ENCODE peak calls at places on chromosome 16, in six cellular contexts. K, X, H, P, I and A are unnamed samples.

GRCh38 chr16:27084296-27085065 is 17.8 kb downstream of the C16orf82 start:
- DNase-seq in I (no peak), H (no peak), P (no peak), X (no peak), K (no peak), A (no peak)

GRCh38 chr16:57926041-57926440 is 44.9 kb downstream of the CNGB1 start:
- DNase-seq in H (no peak), K (no peak), P (no peak), X (no peak), I (no peak), A (no peak)

GRCh38 chr16:30997887-30998711 is 12.3 kb downstream of the STX1B start:
- DNase-seq in K (no peak), X (no peak), I (no peak), H (no peak), P (no peak), A (peak)

GRCh38 chr16:87086156-87086555 is 231.0 kb downstream of the C16orf95 start:
- DNase-seq in X (no peak), I (no peak), P (no peak), H (no peak), K (no peak), A (no peak)

GRCh38 chr16:12482821-12483220 is 320.9 kb downstream of the CPPED1 start:
- DNase-seq in H (no peak), I (no peak), P (no peak), X (no peak), K (no peak), A (no peak)

GRCh38 chr16:8963010-8963824 is 489 bp downstream of the USP7 start:
- DNase-seq in P (no peak), X (peak), K (peak), H (no peak), I (no peak), A (no peak)

GRCh38 chr16:18803569-18804462 is 2.5 kb upstream of the ARL6IP1 start:
- DNase-seq in H (no peak), K (no peak), I (no peak), X (peak), P (no peak), A (no peak)

GRCh38 chr16:79372504-79373184 is 227.9 kb downstream of the MAF start:
- DNase-seq in K (peak), H (no peak), I (peak), P (no peak), X (no peak), A (no peak)

GRCh38 chr16:84692451-84692850 is 7.3 kb upstream of the USP10 start:
- DNase-seq in P (no peak), K (no peak), X (no peak), H (no peak), I (no peak), A (peak)

GRCh38 chr16:29857133-29857760 is 5.8 kb downstream of the CDIPT start:
- DNase-seq in X (no peak), K (no peak), I (no peak), P (no peak), H (no peak), A (peak)

GRCh38 chr16:16095646-16096045 is 127.6 kb downstream of the ABCC6 start:
- DNase-seq in I (no peak), X (no peak), K (no peak), H (no peak), P (no peak), A (no peak)

GRCh38 chr16:81810361-81810760 is 31.3 kb downstream of the PLCG2 start:
- DNase-seq in P (no peak), H (no peak), I (no peak), X (no peak), K (no peak), A (no peak)

GRCh38 chr16:81810894-81811538 is 31.9 kb downstream of the PLCG2 start:
- DNase-seq in H (no peak), I (no peak), K (no peak), X (no peak), P (no peak), A (no peak)

GRCh38 chr16:81808933-81809480 is 29.9 kb downstream of the PLCG2 start:
- DNase-seq in I (no peak), K (no peak), P (no peak), H (no peak), X (no peak), A (no peak)

GRCh38 chr16:81807767-81808166 is 28.7 kb downstream of the PLCG2 start:
- DNase-seq in H (no peak), K (no peak), P (no peak), I (no peak), X (no peak), A (no peak)

GRCh38 chr16:81809567-81809966 is 30.5 kb downstream of the PLCG2 start:
- DNase-seq in H (no peak), K (no peak), X (no peak), P (no peak), I (no peak), A (no peak)
- H3K4me3 ChIP-seq in H (no peak), K (no peak), X (no peak), P (no peak), I (no peak), A (no peak)

DNA sequence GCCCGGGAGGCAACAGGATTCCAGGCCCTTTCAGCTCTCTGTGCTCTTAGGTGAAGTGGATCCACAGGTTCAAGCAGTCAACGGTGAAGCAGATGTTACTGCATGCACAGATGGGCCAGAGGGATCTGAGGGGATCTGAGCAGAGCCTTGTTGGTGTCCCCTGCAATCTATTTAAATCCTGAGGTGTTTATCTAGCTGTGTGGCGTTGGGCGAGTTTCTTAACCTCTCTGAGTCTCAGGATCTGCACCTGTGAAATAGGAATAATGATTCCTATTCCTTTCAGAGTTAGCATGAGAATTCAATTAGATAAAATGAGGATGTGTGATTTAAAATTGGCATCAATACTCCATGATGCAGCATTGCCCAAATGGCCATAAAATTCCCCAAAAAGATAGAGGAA is 237.3 kb upstream of the CDH5 start:
- DNase-seq in K (no peak), H (no peak), P (no peak), X (no peak), I (no peak), A (no peak)
- H3K27ac ChIP-seq in K (no peak), H (no peak), P (no peak), X (no peak), I (no peak), A (no peak)

DNA sequence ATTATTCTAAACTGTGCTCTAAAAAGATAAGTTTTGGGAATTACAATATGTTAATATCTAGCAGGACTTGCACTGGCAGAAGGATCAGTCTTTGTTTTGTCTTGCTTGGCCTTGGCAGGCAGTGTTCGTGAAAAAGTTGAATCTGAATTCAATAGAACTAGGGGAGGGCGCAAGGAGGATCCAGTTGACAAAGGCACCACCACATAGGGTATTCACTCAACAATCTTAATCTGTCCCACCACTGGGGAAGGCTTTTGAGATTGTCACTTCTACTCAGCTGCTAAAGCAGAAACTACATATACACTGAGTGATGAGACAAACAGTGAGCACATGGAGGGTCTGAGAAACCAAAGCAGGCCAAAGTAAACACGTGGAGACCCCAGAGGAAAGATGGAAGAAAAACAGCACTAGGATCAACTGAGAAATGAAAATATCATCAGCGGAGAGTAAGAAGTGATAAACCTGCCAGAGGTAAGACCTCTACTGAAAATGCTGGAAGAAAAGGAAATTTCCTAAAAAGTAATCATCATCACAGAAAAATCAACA is 2.4 kb downstream of the AMFR start:
- DNase-seq in I (no peak), K (no peak), X (no peak), P (no peak), H (no peak), A (no peak)
- H3K4me3 ChIP-seq in I (no peak), K (no peak), X (no peak), P (no peak), H (peak), A (no peak)

DNA sequence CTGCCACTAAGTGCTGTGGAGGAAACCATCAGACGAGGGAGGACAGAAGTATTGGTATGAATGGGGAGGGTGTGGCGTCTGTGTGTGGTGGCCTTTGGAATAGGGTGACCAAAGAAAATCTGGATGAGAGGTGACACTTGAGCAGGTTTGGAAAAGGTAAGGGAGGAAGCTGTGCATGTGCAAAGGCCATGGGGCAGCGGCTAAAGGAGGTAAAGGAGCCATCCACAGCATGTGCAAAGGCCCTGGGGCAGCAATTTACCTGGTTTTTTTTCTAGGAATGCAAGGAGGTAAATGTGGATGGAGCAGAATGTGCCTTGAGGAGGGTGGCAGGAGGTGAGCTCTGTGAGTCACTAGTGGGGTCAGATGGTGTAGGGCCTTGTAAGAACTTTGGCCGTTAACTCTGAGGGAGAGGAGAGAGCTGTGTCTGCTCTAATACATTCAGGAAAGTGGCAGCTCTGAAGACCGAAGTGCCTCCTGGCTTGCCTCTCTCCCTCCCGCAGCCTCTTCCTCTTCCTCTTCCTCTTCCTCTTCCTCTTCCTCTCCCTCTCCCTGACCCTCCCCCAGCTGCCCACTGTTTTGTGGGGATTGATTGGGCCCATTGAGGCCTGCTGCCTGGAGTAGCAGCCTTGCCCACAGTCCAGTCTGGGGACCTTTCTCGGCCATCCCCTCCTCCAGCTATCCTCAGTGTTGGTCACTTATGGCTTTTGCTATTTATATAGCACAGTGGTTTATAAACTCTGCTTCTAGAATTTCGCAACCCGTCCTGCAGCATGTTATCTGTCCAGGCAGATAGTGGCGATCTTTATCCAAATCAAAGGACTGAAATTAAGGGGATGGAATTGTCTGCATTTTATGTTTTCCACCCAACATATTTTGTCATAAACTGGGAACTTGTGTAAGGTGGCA is 38.7 kb downstream of the CMIP start:
- DNase-seq in I (no peak), H (no peak), K (no peak), P (no peak), X (no peak), A (no peak)
- H3K27ac ChIP-seq in I (no peak), H (peak), K (no peak), P (no peak), X (no peak), A (peak)